ENCODE peak calls at places on chromosomes 2 and 18, in nine cellular contexts. H is IMR-90; V is brain microvascular endothelial cell; R is GM23248; K is CD8-positive, alpha-beta T cell; G is stomach; Z is CD4-positive, alpha-beta T cell; A is psoas muscle; T is K562. W is an unnamed sample.

GRCh38 chr2:165410231-165410630 is 59.3 kb upstream of the CSRNP3 start:
- DNase-seq in H (no peak), V (no peak), R (no peak), K (no peak), G (no peak), Z (no peak), A (no peak), T (no peak), W (no peak)

GRCh38 chr2:37564356-37564755 is 107.1 kb downstream of the CDC42EP3 start:
- DNase-seq in H (no peak), V (no peak), R (no peak), K (no peak), G (no peak), Z (no peak), A (no peak), T (no peak), W (no peak)

GRCh38 chr2:7748717-7749415 is 831.7 kb downstream of the RNF144A start:
- DNase-seq in H (peak), V (no peak), R (no peak), K (peak), G (no peak), Z (peak), A (no peak), T (no peak), W (no peak)

GRCh38 chr2:128306081-128306930 is 12.4 kb downstream of the HS6ST1 start:
- DNase-seq in H (peak), V (peak), R (peak), K (no peak), G (peak), Z (no peak), A (peak), T (peak), W (no peak)

GRCh38 chr2:207819839-207820784 is 50.4 kb upstream of the FZD5 start:
- DNase-seq in H (no peak), V (no peak), R (no peak), K (no peak), G (peak), Z (no peak), A (no peak), T (no peak), W (no peak)

GRCh38 chr2:75381032-75381431 is 179.7 kb downstream of the EVA1A start:
- DNase-seq in H (no peak), V (no peak), R (no peak), K (no peak), G (no peak), Z (no peak), A (no peak), T (no peak), W (no peak)

GRCh38 chr18:76721207-76721996 is 101.0 kb upstream of the ZNF236 start:
- DNase-seq in H (no peak), V (no peak), R (no peak), K (peak), G (no peak), Z (peak), A (no peak), T (no peak), W (peak)

GRCh38 chr2:241514545-241514944 is 6.2 kb upstream of the STK25 start:
- DNase-seq in H (peak), V (no peak), R (peak), K (no peak), G (no peak), Z (no peak), A (no peak), T (no peak), W (no peak)

GRCh38 chr18:39596891-39597290 is 2031.3 kb upstream of the CELF4 start:
- DNase-seq in H (no peak), V (no peak), R (no peak), K (no peak), G (no peak), Z (no peak), A (no peak), T (no peak), W (no peak)

GRCh38 chr2:72961853-72962468 is 44.6 kb downstream of the EMX1 start:
- DNase-seq in H (no peak), V (no peak), R (no peak), K (no peak), G (no peak), Z (no peak), A (peak), T (no peak), W (no peak)

GRCh38 chr2:229141626-229142025 is 129.5 kb downstream of the PID1 start:
- DNase-seq in H (peak), V (peak), R (peak), K (no peak), G (no peak), Z (no peak), A (no peak), T (no peak), W (no peak)

GRCh38 chr18:58911766-58912165 is 47.1 kb downstream of the ZNF532 start:
- DNase-seq in H (peak), V (peak), R (peak), K (no peak), G (no peak), Z (no peak), A (no peak), T (no peak), W (no peak)

GRCh38 chr2:121819846-121820245 is 64.4 kb downstream of the TSN start:
- DNase-seq in H (no peak), V (no peak), R (no peak), K (no peak), G (no peak), Z (no peak), A (no peak), T (no peak), W (no peak)

GRCh38 chr2:227942021-227942420 is 70.6 kb downstream of the DAW1 start:
- DNase-seq in H (no peak), V (no peak), R (peak), K (no peak), G (no peak), Z (no peak), A (no peak), T (no peak), W (no peak)

GRCh38 chr2:143397886-143398614 is 268.8 kb downstream of the ARHGAP15 start:
- DNase-seq in H (peak), V (no peak), R (peak), K (no peak), G (no peak), Z (no peak), A (no peak), T (no peak), W (no peak)

GRCh38 chr18:49758263-49758610 is 55.1 kb downstream of the ACAA2 start:
- DNase-seq in H (no peak), V (no peak), R (no peak), K (no peak), G (no peak), Z (no peak), A (no peak), T (no peak), W (no peak)

GRCh38 chr2:182360012-182360662 is 66.7 kb downstream of the PDE1A start:
- DNase-seq in H (peak), V (no peak), R (peak), K (no peak), G (peak), Z (no peak), A (no peak), T (no peak), W (no peak)
- H3K27ac ChIP-seq in H (peak), V (no peak), R (no peak), K (no peak), G (peak), Z (no peak), A (no peak), T (no peak), W (peak)

GRCh38 chr18:32158108-32158624 is 31.7 kb upstream of the MEP1B start:
- DNase-seq in H (peak), V (peak), R (peak), K (peak), G (peak), Z (peak), A (peak), T (peak), W (peak)
- H3K27ac ChIP-seq in H (no peak), V (no peak), R (no peak), K (no peak), G (no peak), Z (no peak), A (no peak), T (no peak), W (no peak)

DNA sequence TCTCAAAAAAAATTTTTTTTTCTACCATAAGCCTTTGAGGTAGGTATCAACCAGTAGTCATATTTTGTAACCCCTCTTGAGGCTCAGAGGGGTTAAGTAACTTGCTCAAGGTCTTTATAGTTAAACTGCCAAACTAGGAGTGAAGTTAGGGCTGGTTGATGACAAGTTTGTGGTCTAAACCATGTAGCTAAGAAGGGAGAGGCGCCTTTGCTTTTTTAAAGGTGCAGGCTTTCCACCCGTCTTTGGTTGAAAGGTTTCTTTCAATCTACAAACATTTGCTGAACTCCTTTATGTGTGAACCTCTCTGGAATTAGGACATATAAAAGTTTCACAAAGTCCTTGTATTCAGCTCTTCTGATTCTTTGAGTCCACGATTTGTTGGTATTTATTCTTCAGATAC is 2.4 kb upstream of the MTA3 start:
- DNase-seq in H (no peak), V (no peak), R (no peak), K (peak), G (no peak), Z (no peak), A (no peak), T (no peak), W (no peak)
- H3K27ac ChIP-seq in H (no peak), V (no peak), R (no peak), K (no peak), G (peak), Z (no peak), A (peak), T (no peak), W (no peak)

GRCh38 chr2:20723543-20723942 is 56.6 kb downstream of the GDF7 start:
- DNase-seq in H (peak), V (peak), R (peak), K (no peak), G (no peak), Z (no peak), A (no peak), T (no peak), W (no peak)
- H3K27ac ChIP-seq in H (no peak), V (no peak), R (no peak), K (no peak), G (no peak), Z (no peak), A (no peak), T (no peak), W (peak)